ENCODE peak calls at places on chromosomes 12 and 14, in ten cellular contexts. O, Q, N, C, J, P, X, L, E and F are unnamed samples.
A peak's percentile ranks its signal among the peaks of the same experiment; 100 is the strongest.

GRCh38 chr14:50599700-50600444 is 39.9 kb downstream of the ATL1 start:
- DNase-seq in O (no peak), Q (no peak), N (no peak), C (peak; percentile 5), J (peak; percentile 57), P (no peak), X (no peak), L (peak; percentile 7), E (peak; percentile 22), F (no peak)

GRCh38 chr12:9910716-9911421 is 21.3 kb downstream of the CLEC2A start:
- DNase-seq in O (no peak), Q (no peak), N (no peak), C (no peak), J (no peak), P (no peak), X (no peak), L (no peak), E (no peak), F (no peak)

GRCh38 chr14:52878469-52878868 is 72.4 kb downstream of the FERMT2 start:
- DNase-seq in O (no peak), Q (no peak), N (no peak), C (no peak), J (no peak), P (no peak), X (no peak), L (no peak), E (no peak), F (no peak)

GRCh38 chr14:23469127-23469905 is at the start of gene NGDN:
- DNase-seq in O (peak; percentile 100), Q (peak; percentile 95), N (peak; percentile 97), C (peak; percentile 94), J (peak; percentile 100), P (peak; percentile 98), X (peak; percentile 87), L (peak; percentile 100), E (peak; percentile 100), F (peak; percentile 100)

GRCh38 chr12:49507139-49507538 is 31.7 kb upstream of the KCNH3 start:
- DNase-seq in O (peak; percentile 20), Q (no peak), N (no peak), C (no peak), J (peak; percentile 95), P (no peak), X (no peak), L (no peak), E (peak; percentile 76), F (peak; percentile 69)

GRCh38 chr12:76274699-76275098 is 73.5 kb downstream of the BBS10 start:
- DNase-seq in O (no peak), Q (no peak), N (no peak), C (no peak), J (peak; percentile 61), P (no peak), X (no peak), L (no peak), E (no peak), F (no peak)

GRCh38 chr12:51244269-51244668 is 5.6 kb downstream of the DAZAP2 start:
- DNase-seq in O (no peak), Q (no peak), N (no peak), C (no peak), J (peak; percentile 38), P (no peak), X (no peak), L (no peak), E (no peak), F (no peak)

GRCh38 chr12:52251367-52252055 is 18.5 kb downstream of the KRT7 start:
- DNase-seq in O (no peak), Q (no peak), N (peak; percentile 1), C (no peak), J (no peak), P (no peak), X (no peak), L (no peak), E (no peak), F (no peak)

GRCh38 chr12:128578045-128578444 is 245.7 kb downstream of the SLC15A4 start:
- DNase-seq in O (no peak), Q (no peak), N (no peak), C (no peak), J (no peak), P (no peak), X (no peak), L (no peak), E (no peak), F (no peak)

GRCh38 chr12:93380480-93381121 is 2.9 kb downstream of the NUDT4 start:
- DNase-seq in O (no peak), Q (no peak), N (no peak), C (no peak), J (peak; percentile 43), P (no peak), X (no peak), L (peak; percentile 41), E (peak; percentile 11), F (no peak)

GRCh38 chr14:100813291-100813690 is 12.6 kb upstream of the MEG3 start:
- DNase-seq in O (no peak), Q (no peak), N (peak; percentile 61), C (no peak), J (no peak), P (no peak), X (no peak), L (no peak), E (no peak), F (no peak)

GRCh38 chr14:65853407-65853955 is 441.0 kb downstream of the FUT8 start:
- DNase-seq in O (no peak), Q (no peak), N (no peak), C (no peak), J (no peak), P (no peak), X (no peak), L (no peak), E (no peak), F (no peak)

GRCh38 chr12:52860102-52860838 is 11.5 kb upstream of the KRT78 start:
- DNase-seq in O (no peak), Q (no peak), N (no peak), C (no peak), J (peak; percentile 81), P (no peak), X (no peak), L (no peak), E (no peak), F (no peak)

GRCh38 chr12:102024765-102025164 is 37.0 kb downstream of the WASHC3 start:
- DNase-seq in O (no peak), Q (no peak), N (no peak), C (no peak), J (no peak), P (no peak), X (no peak), L (no peak), E (no peak), F (no peak)

GRCh38 chr12:43723134-43723533 is 35.5 kb downstream of the PUS7L start:
- DNase-seq in O (no peak), Q (no peak), N (no peak), C (no peak), J (no peak), P (no peak), X (no peak), L (no peak), E (no peak), F (no peak)

GRCh38 chr14:21589317-21589716 is 9.4 kb upstream of the OR10G3 start:
- DNase-seq in O (no peak), Q (no peak), N (no peak), C (no peak), J (no peak), P (no peak), X (no peak), L (no peak), E (no peak), F (no peak)

GRCh38 chr14:92945959-92946846 is 23.3 kb downstream of the CHGA start:
- DNase-seq in O (peak; percentile 5), Q (no peak), N (no peak), C (no peak), J (peak; percentile 71), P (peak; percentile 54), X (no peak), L (peak; percentile 87), E (no peak), F (no peak)

GRCh38 chr12:74021937-74022336 is 515.7 kb upstream of the ATXN7L3B start:
- DNase-seq in O (no peak), Q (no peak), N (no peak), C (no peak), J (peak; percentile 1), P (no peak), X (no peak), L (peak; percentile 35), E (peak; percentile 20), F (no peak)

GRCh38 chr12:104952816-104953215 is 5.3 kb downstream of the SLC41A2 start:
- DNase-seq in O (no peak), Q (no peak), N (no peak), C (no peak), J (peak; percentile 6), P (no peak), X (no peak), L (no peak), E (no peak), F (no peak)

GRCh38 chr14:77124345-77125274 is 17.0 kb downstream of the ZDHHC22 start:
- DNase-seq in O (no peak), Q (no peak), N (peak; percentile 85), C (peak; percentile 38), J (peak; percentile 31), P (no peak), X (peak; percentile 5), L (no peak), E (no peak), F (no peak)

GRCh38 chr12:111440631-111441030 is 34.9 kb downstream of the SH2B3 start:
- DNase-seq in O (no peak), Q (no peak), N (peak; percentile 22), C (no peak), J (no peak), P (no peak), X (no peak), L (no peak), E (no peak), F (no peak)